ENCODE peak calls at places on chromosomes 12 and 14, in eight cellular contexts. One of them, this sample, is unnamed.

GRCh38 chr12:11906284-11906935 is 164.3 kb upstream of the BCL2L14 start:
- DNase-seq in endothelial cell of umbilical vein: no peak
- DNase-seq in cardiac muscle cell: no peak
- DNase-seq in CD4-positive, alpha-beta memory T cell: no peak
- DNase-seq in IMR-90: peak; percentile 63
- DNase-seq in ovary: no peak
- DNase-seq in psoas muscle: no peak
- DNase-seq in neural progenitor cell: no peak
- DNase-seq in this sample: no peak

GRCh38 chr14:73248294-73248868 is 11.1 kb downstream of the PAPLN start:
- DNase-seq in psoas muscle: no peak
- DNase-seq in endothelial cell of umbilical vein: no peak
- DNase-seq in CD4-positive, alpha-beta memory T cell: no peak
- DNase-seq in neural progenitor cell: no peak
- DNase-seq in ovary: no peak
- DNase-seq in IMR-90: peak; percentile 7
- DNase-seq in cardiac muscle cell: no peak
- DNase-seq in this sample: no peak

GRCh38 chr14:52313903-52314481 is at the start of gene PTGER2:
- DNase-seq in CD4-positive, alpha-beta memory T cell: peak; percentile 83
- DNase-seq in IMR-90: peak; percentile 97
- DNase-seq in psoas muscle: peak; percentile 88
- DNase-seq in cardiac muscle cell: peak; percentile 64
- DNase-seq in neural progenitor cell: peak; percentile 78
- DNase-seq in endothelial cell of umbilical vein: peak; percentile 60
- DNase-seq in ovary: peak; percentile 85
- DNase-seq in this sample: peak; percentile 75

GRCh38 chr14:95136631-95137030 is 20.7 kb downstream of the DICER1 start:
- DNase-seq in neural progenitor cell: no peak
- DNase-seq in IMR-90: peak; percentile 23
- DNase-seq in CD4-positive, alpha-beta memory T cell: no peak
- DNase-seq in psoas muscle: no peak
- DNase-seq in endothelial cell of umbilical vein: no peak
- DNase-seq in ovary: no peak
- DNase-seq in cardiac muscle cell: no peak
- DNase-seq in this sample: no peak

GRCh38 chr12:96985515-96986362 is 78.7 kb downstream of the NEDD1 start:
- DNase-seq in endothelial cell of umbilical vein: peak; percentile 23
- DNase-seq in psoas muscle: no peak
- DNase-seq in neural progenitor cell: peak; percentile 66
- DNase-seq in cardiac muscle cell: peak; percentile 43
- DNase-seq in IMR-90: no peak
- DNase-seq in CD4-positive, alpha-beta memory T cell: peak; percentile 42
- DNase-seq in ovary: no peak
- DNase-seq in this sample: peak; percentile 7

GRCh38 chr12:6766651-6767300 is 613 bp downstream of the PTMS start:
- DNase-seq in endothelial cell of umbilical vein: peak; percentile 76
- DNase-seq in cardiac muscle cell: peak; percentile 89
- DNase-seq in psoas muscle: peak; percentile 84
- DNase-seq in CD4-positive, alpha-beta memory T cell: peak; percentile 51
- DNase-seq in ovary: peak; percentile 84
- DNase-seq in IMR-90: peak; percentile 64
- DNase-seq in neural progenitor cell: peak; percentile 89
- DNase-seq in this sample: peak; percentile 30

GRCh38 chr14:64303471-64303917 is 9.3 kb upstream of the ESR2 start:
- DNase-seq in IMR-90: peak; percentile 68
- DNase-seq in ovary: no peak
- DNase-seq in cardiac muscle cell: peak; percentile 76
- DNase-seq in CD4-positive, alpha-beta memory T cell: no peak
- DNase-seq in endothelial cell of umbilical vein: peak; percentile 71
- DNase-seq in psoas muscle: no peak
- DNase-seq in neural progenitor cell: peak; percentile 72
- DNase-seq in this sample: no peak

GRCh38 chr14:79436325-79436724 is 775.0 kb downstream of the DIO2 start:
- DNase-seq in endothelial cell of umbilical vein: no peak
- DNase-seq in cardiac muscle cell: no peak
- DNase-seq in IMR-90: peak; percentile 24
- DNase-seq in neural progenitor cell: no peak
- DNase-seq in ovary: no peak
- DNase-seq in psoas muscle: no peak
- DNase-seq in CD4-positive, alpha-beta memory T cell: no peak
- DNase-seq in this sample: no peak

DNA sequence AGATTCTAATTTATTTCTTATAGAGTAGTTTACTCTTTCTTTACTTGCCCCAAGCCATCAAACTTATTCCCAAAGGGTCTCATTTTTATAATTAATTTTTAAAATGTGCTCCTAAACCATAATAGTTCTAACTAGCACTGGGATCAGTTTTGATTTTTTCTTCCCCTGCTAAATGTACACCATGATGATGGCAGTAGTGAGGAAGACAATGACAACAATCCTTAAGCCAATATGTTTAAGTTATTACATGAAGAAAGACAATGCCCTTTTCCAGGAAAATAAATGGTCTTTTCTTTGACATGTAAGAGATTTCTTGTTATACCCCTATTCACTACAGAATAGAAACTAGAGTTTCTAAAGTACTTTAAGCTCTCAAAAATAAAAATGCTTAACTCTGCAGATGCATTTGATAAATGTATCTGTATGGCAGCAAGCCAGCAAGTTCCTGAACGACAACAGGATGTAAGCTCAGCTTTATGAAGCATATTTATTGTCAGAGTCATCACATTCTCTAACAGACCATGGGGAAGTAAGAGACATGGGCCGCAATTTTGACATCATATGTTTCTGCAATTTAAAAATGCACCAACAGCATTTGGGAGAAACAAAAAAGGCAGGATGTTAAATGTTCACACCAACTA is 36.0 kb upstream of the SNX6 start:
- DNase-seq in IMR-90: peak; percentile 96
- DNase-seq in neural progenitor cell: no peak
- DNase-seq in psoas muscle: no peak
- DNase-seq in CD4-positive, alpha-beta memory T cell: no peak
- DNase-seq in cardiac muscle cell: no peak
- DNase-seq in endothelial cell of umbilical vein: peak; percentile 89
- DNase-seq in ovary: no peak
- DNase-seq in this sample: no peak
- H3K27me3 ChIP-seq in IMR-90: no peaks in the 10 kb centered on the region
- H3K27me3 ChIP-seq in neural progenitor cell: no peaks in the 10 kb centered on the region
- H3K27me3 ChIP-seq in psoas muscle: no peaks in the 10 kb centered on the region
- H3K27me3 ChIP-seq in CD4-positive, alpha-beta memory T cell: no peaks in the 10 kb centered on the region
- H3K27me3 ChIP-seq in cardiac muscle cell: no peaks in the 10 kb centered on the region
- H3K27me3 ChIP-seq in endothelial cell of umbilical vein: no peaks in the 10 kb centered on the region
- H3K27me3 ChIP-seq in ovary: no peaks in the 10 kb centered on the region
- H3K27me3 ChIP-seq in this sample: no peaks in the 10 kb centered on the region

DNA sequence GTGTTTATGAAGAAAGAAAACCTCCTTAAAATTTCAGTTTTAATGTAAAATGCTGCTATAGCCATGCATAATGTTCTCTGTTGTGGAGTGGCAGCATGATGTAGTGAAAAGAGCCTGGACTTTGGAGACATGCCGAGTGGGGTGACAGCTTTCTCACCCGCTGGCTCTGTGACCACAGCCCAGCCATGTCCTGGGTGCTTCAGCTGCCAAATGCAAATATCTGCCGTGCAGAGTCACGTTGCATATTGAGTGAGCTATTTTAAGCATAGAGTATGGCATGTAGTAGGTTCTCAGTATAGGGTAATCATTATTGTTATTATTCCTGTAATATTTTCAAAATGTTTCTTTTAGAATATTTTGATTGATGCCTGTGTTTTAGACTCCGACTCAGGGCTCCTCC is 15.5 kb upstream of the TCTN2 start:
- DNase-seq in neural progenitor cell: no peak
- DNase-seq in endothelial cell of umbilical vein: no peak
- DNase-seq in IMR-90: no peak
- DNase-seq in psoas muscle: no peak
- DNase-seq in CD4-positive, alpha-beta memory T cell: no peak
- DNase-seq in ovary: no peak
- DNase-seq in cardiac muscle cell: no peak
- DNase-seq in this sample: no peak
- H3K36me3 ChIP-seq in neural progenitor cell: peaks cover 14% of the 10 kb centered on the region
- H3K36me3 ChIP-seq in endothelial cell of umbilical vein: peaks cover 6% of the 10 kb centered on the region
- H3K36me3 ChIP-seq in IMR-90: peaks cover 30% of the 10 kb centered on the region
- H3K36me3 ChIP-seq in psoas muscle: peaks cover 88% of the 10 kb centered on the region
- H3K36me3 ChIP-seq in CD4-positive, alpha-beta memory T cell: peaks cover 5% of the 10 kb centered on the region
- H3K36me3 ChIP-seq in ovary: no peaks in the 10 kb centered on the region
- H3K36me3 ChIP-seq in cardiac muscle cell: peaks cover 16% of the 10 kb centered on the region
- H3K36me3 ChIP-seq in this sample: peaks cover 27% of the 10 kb centered on the region

DNA sequence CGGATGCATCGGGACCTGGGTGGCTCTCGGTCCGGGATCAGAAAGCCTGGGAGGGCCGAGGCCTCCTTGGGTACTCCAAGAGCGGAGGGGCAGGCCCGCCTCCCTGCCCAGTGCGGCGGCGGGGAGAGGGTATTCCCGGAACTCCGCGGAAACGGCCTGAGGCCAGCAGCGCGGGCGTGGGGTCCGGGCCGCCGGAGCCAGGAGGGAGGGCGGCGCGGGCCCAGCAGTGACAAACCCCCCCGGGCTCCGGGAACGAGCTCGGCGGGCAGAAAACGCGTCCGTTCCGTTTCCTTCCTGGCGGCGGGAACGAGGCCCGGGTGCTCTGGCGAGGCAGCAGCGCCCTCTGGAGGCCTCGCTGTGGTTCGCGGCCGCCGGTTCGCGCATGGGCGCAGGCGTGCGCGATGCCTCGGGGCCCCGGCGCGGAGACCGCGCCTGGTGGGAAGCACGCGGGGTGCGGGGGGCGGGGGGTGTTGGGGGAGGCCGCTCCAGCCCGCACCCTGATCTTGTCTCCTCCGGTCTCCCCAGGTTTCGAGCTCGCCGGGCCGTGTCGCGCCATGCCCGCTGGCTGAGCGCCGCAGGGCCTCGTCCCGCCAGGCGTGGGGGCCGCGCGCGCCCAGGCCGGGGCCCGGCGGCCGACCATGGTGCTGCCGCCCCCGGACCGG is 1.9 kb downstream of the TMEM121 start:
- DNase-seq in neural progenitor cell: peak; percentile 73
- DNase-seq in psoas muscle: peak; percentile 82
- DNase-seq in CD4-positive, alpha-beta memory T cell: peak; percentile 69
- DNase-seq in cardiac muscle cell: peak; percentile 49
- DNase-seq in endothelial cell of umbilical vein: peak; percentile 61
- DNase-seq in ovary: peak; percentile 80
- DNase-seq in IMR-90: peak; percentile 62
- DNase-seq in this sample: peak; percentile 67
- H3K27ac ChIP-seq in neural progenitor cell: no peak overlapping the region
- H3K27ac ChIP-seq in psoas muscle: no peak overlapping the region
- H3K27ac ChIP-seq in CD4-positive, alpha-beta memory T cell: no peak overlapping the region
- H3K27ac ChIP-seq in cardiac muscle cell: no peak overlapping the region
- H3K27ac ChIP-seq in endothelial cell of umbilical vein: no peak overlapping the region
- H3K27ac ChIP-seq in ovary: no peak overlapping the region
- H3K27ac ChIP-seq in IMR-90: peak overlapping the region; percentile 17
- H3K27ac ChIP-seq in this sample: no peak overlapping the region

GRCh38 chr12:118581396-118581795 is 205.0 kb downstream of the SUDS3 start:
- DNase-seq in neural progenitor cell: no peak
- DNase-seq in endothelial cell of umbilical vein: no peak
- DNase-seq in ovary: no peak
- DNase-seq in psoas muscle: no peak
- DNase-seq in cardiac muscle cell: no peak
- DNase-seq in IMR-90: no peak
- DNase-seq in CD4-positive, alpha-beta memory T cell: no peak
- DNase-seq in this sample: no peak

GRCh38 chr12:118586433-118586832 is 210.1 kb downstream of the SUDS3 start:
- DNase-seq in ovary: no peak
- DNase-seq in IMR-90: no peak
- DNase-seq in CD4-positive, alpha-beta memory T cell: no peak
- DNase-seq in endothelial cell of umbilical vein: no peak
- DNase-seq in psoas muscle: no peak
- DNase-seq in cardiac muscle cell: no peak
- DNase-seq in neural progenitor cell: no peak
- DNase-seq in this sample: no peak

DNA sequence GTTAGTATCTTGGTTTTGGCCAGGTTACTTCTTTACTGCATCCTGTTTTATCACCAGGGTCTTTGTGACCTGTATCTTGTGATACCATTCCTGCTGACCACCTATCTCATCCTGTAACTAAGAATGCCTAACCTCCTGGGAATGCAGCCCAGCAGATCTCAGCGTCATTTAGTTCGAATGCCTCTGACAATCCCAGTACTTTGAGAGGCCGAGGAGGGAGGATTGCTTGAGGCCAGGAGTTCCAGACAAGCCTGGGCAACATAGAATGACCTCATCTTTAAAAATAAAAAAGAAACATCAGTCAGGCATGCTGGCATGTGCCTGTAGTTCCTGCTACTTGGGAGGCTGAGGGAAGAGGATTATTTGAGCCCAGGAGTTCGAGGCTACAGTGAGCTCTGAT is 206.5 kb downstream of the SUDS3 start:
- DNase-seq in CD4-positive, alpha-beta memory T cell: no peak
- DNase-seq in psoas muscle: no peak
- DNase-seq in cardiac muscle cell: no peak
- DNase-seq in ovary: no peak
- DNase-seq in neural progenitor cell: no peak
- DNase-seq in IMR-90: no peak
- DNase-seq in endothelial cell of umbilical vein: no peak
- DNase-seq in this sample: no peak
- H3K27me3 ChIP-seq in CD4-positive, alpha-beta memory T cell: no peaks in the 10 kb centered on the region
- H3K27me3 ChIP-seq in psoas muscle: peaks cover 2% of the 10 kb centered on the region
- H3K27me3 ChIP-seq in cardiac muscle cell: no peaks in the 10 kb centered on the region
- H3K27me3 ChIP-seq in ovary: no peaks in the 10 kb centered on the region
- H3K27me3 ChIP-seq in neural progenitor cell: no peaks in the 10 kb centered on the region
- H3K27me3 ChIP-seq in IMR-90: no peaks in the 10 kb centered on the region
- H3K27me3 ChIP-seq in endothelial cell of umbilical vein: no peaks in the 10 kb centered on the region
- H3K27me3 ChIP-seq in this sample: peaks cover 4% of the 10 kb centered on the region

DNA sequence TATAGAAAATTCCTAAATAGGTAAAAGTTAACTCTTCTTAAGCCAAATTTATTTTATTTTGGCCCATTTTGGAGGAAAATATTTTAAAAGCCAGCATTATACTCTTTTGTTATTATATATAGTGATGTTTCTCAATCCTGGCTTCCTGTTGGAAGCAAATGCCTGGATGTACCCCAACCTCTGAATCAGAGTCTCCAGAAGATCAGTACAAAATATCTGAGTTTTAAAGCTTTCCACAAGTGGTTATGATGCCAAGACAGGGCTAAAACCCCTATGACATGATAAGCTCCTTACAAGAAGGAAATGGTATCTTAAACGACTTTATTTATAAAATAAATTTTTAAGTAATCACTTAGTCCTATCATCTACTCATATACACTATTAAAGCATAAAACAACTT is 238.2 kb downstream of the SLC2A13 start:
- DNase-seq in ovary: no peak
- DNase-seq in IMR-90: no peak
- DNase-seq in psoas muscle: no peak
- DNase-seq in CD4-positive, alpha-beta memory T cell: no peak
- DNase-seq in neural progenitor cell: no peak
- DNase-seq in cardiac muscle cell: no peak
- DNase-seq in endothelial cell of umbilical vein: no peak
- DNase-seq in this sample: no peak
- H3K36me3 ChIP-seq in ovary: no peaks in the 10 kb centered on the region
- H3K36me3 ChIP-seq in IMR-90: no peaks in the 10 kb centered on the region
- H3K36me3 ChIP-seq in psoas muscle: no peaks in the 10 kb centered on the region
- H3K36me3 ChIP-seq in CD4-positive, alpha-beta memory T cell: no peaks in the 10 kb centered on the region
- H3K36me3 ChIP-seq in neural progenitor cell: no peaks in the 10 kb centered on the region
- H3K36me3 ChIP-seq in cardiac muscle cell: no peaks in the 10 kb centered on the region
- H3K36me3 ChIP-seq in endothelial cell of umbilical vein: no peaks in the 10 kb centered on the region
- H3K36me3 ChIP-seq in this sample: no peaks in the 10 kb centered on the region

GRCh38 chr14:30193791-30194407 is 266.3 kb upstream of the PRKD1 start:
- DNase-seq in neural progenitor cell: no peak
- DNase-seq in endothelial cell of umbilical vein: no peak
- DNase-seq in ovary: no peak
- DNase-seq in cardiac muscle cell: no peak
- DNase-seq in CD4-positive, alpha-beta memory T cell: no peak
- DNase-seq in IMR-90: peak; percentile 94
- DNase-seq in psoas muscle: no peak
- DNase-seq in this sample: no peak
- H3K27ac ChIP-seq in neural progenitor cell: no peak overlapping the region
- H3K27ac ChIP-seq in endothelial cell of umbilical vein: no peak overlapping the region
- H3K27ac ChIP-seq in ovary: no peak overlapping the region
- H3K27ac ChIP-seq in cardiac muscle cell: no peak overlapping the region
- H3K27ac ChIP-seq in CD4-positive, alpha-beta memory T cell: no peak overlapping the region
- H3K27ac ChIP-seq in IMR-90: peak overlapping the region; percentile 98
- H3K27ac ChIP-seq in psoas muscle: no peak overlapping the region
- H3K27ac ChIP-seq in this sample: no peak overlapping the region

GRCh38 chr12:109641422-109641821 is 67.8 kb downstream of the MVK start:
- DNase-seq in psoas muscle: no peak
- DNase-seq in IMR-90: no peak
- DNase-seq in ovary: no peak
- DNase-seq in endothelial cell of umbilical vein: no peak
- DNase-seq in CD4-positive, alpha-beta memory T cell: no peak
- DNase-seq in cardiac muscle cell: no peak
- DNase-seq in neural progenitor cell: no peak
- DNase-seq in this sample: no peak
- H3K27me3 ChIP-seq in psoas muscle: no peaks in the 10 kb centered on the region
- H3K27me3 ChIP-seq in IMR-90: peaks cover 33% of the 10 kb centered on the region
- H3K27me3 ChIP-seq in ovary: no peaks in the 10 kb centered on the region
- H3K27me3 ChIP-seq in endothelial cell of umbilical vein: no peaks in the 10 kb centered on the region
- H3K27me3 ChIP-seq in CD4-positive, alpha-beta memory T cell: no peaks in the 10 kb centered on the region
- H3K27me3 ChIP-seq in cardiac muscle cell: no peaks in the 10 kb centered on the region
- H3K27me3 ChIP-seq in neural progenitor cell: no peaks in the 10 kb centered on the region
- H3K27me3 ChIP-seq in this sample: peaks cover 4% of the 10 kb centered on the region